ENCODE peak calls at places on chromosomes 11 and 22, in four cellular contexts. A is dorsolateral prefrontal cortex, L is cardiac fibroblast, O is uterus. E is an unnamed sample.

GRCh38 chr11:117490911-117491310 is 163.3 kb downstream of the CEP164 start:
- DNase-seq in A (no peak), L (no peak), O (no peak), E (no peak)

GRCh38 chr11:122703541-122704272 is 48.2 kb downstream of the UBASH3B start:
- DNase-seq in O (no peak), A (no peak), L (peak), E (no peak)

GRCh38 chr11:44575288-44575672 is 9.8 kb downstream of the CD82 start:
- DNase-seq in O (no peak), L (peak), A (no peak), E (peak)

GRCh38 chr11:118918128-118918685 is 7.5 kb downstream of the BCL9L start:
- DNase-seq in L (peak), A (no peak), O (peak), E (peak)

GRCh38 chr11:64719406-64719805 is 3.6 kb downstream of the NRXN2 start:
- DNase-seq in L (no peak), O (no peak), A (no peak), E (no peak)

GRCh38 chr11:69367211-69367964 is 73.4 kb downstream of the MYEOV start:
- DNase-seq in L (no peak), O (no peak), A (no peak), E (no peak)

GRCh38 chr11:76208438-76208828 is 2.1 kb upstream of the WNT11 start:
- DNase-seq in L (no peak), A (no peak), O (peak), E (no peak)

GRCh38 chr11:42901084-42901483 is 410.7 kb upstream of the API5 start:
- DNase-seq in A (no peak), O (no peak), L (no peak), E (no peak)

GRCh38 chr11:88281317-88281712 is 56.2 kb downstream of the CTSC start:
- DNase-seq in A (no peak), O (no peak), L (peak), E (no peak)

GRCh38 chr11:65630215-65630614 is 7.7 kb upstream of the SIPA1 start:
- DNase-seq in O (no peak), A (no peak), L (no peak), E (no peak)

GRCh38 chr11:105799728-105800462 is 190.0 kb downstream of the GRIA4 start:
- DNase-seq in O (no peak), A (no peak), L (no peak), E (no peak)

GRCh38 chr11:62048101-62048500 is 75.7 kb upstream of the INCENP start:
- DNase-seq in O (no peak), A (no peak), L (peak), E (peak)

GRCh38 chr11:108758458-108758857 is 93.6 kb downstream of the DDX10 start:
- DNase-seq in L (no peak), O (no peak), A (no peak), E (peak)

GRCh38 chr11:57100638-57101312 is 81.0 kb upstream of the LRRC55 start:
- DNase-seq in A (no peak), O (no peak), L (no peak), E (no peak)

GRCh38 chr11:14974723-14975587 is 2.8 kb upstream of the CALCA start:
- DNase-seq in L (peak), A (no peak), O (no peak), E (peak)

DNA sequence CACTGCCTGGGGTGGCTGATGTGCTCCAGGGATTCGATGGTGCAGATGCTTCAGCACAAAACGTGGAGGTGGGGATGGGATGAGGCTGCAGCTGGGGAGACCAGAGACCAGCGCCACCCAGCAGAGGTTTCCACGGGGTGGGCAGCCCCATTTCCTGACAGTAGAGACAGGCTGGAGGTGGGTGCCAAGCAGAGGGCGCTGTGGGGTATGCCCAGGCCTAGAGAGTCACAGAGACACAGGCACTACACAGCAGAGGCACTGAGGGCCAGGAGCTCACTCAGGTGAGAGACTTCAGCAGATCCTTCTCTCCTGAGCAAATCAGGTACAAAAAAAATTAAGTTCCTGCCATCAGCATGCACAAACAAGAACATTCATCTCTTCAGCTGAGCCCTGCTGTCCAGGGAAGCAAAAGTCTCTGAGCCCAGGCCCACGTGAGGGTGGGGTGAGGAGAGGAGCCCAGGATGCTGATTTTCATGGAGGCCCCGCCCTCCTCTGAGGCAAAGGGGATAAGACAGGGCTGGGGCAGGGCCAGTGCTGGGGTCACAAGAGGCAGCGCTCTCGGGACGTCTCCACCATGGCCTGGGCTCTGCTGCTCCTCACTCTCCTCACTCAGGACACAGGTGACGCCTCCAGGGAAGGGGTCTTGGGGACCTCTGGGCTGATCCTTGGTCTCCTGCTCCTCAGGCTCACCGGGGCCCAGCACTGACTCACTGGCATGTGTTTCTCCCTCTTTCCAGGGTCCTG is 53.1 kb downstream of the GGTLC2 start:
- DNase-seq in L (no peak), O (no peak), A (no peak), E (no peak)
- TF ChIP-seq CTCF in L (no peak), O (no peak), A (no peak), E (no peak)

GRCh38 chr11:28383471-28383870 is 275.3 kb downstream of the METTL15 start:
- DNase-seq in O (no peak), A (no peak), L (no peak), E (peak)
- H3K4me3 ChIP-seq in O (no peak), A (no peak), L (no peak), E (no peak)

GRCh38 chr11:131917634-131918384 is 547.4 kb downstream of the NTM start:
- DNase-seq in A (peak), L (no peak), O (no peak), E (no peak)

GRCh38 chr11:131916633-131917032 is 546.2 kb downstream of the NTM start:
- DNase-seq in O (no peak), A (no peak), L (no peak), E (peak)

GRCh38 chr11:131912127-131912526 is 541.7 kb downstream of the NTM start:
- DNase-seq in L (no peak), A (no peak), O (no peak), E (no peak)

GRCh38 chr11:131913267-131913666 is 542.9 kb downstream of the NTM start:
- DNase-seq in A (no peak), O (no peak), L (peak), E (no peak)

DNA sequence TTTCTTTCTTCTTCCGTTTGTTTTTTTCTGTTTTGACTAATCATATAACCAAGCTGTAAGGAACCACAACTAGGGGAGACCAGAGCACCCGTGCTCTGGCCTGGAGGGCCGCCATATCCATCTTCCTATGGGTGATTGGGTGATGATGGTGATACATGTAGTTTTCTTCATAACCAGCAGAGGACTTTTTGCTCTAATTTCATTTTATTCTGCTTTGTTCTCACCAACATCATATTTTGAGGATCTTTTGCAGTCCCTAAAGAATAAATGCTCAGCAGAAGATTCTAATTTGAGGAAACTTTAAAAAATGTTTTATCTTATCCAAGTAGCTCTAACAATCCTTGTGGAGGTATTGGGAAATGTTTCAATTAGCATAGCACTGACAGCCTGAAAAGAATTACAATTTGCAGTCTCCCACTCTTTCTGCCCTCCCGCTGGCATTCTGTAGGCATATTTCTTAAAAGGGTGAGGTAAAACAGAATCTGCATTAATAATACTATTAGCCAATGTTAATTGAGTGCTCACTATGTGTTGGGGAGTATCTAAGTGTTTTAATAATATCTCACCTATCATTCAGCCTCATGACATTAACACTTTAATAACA is 544.0 kb downstream of the NTM start:
- DNase-seq in L (peak), A (no peak), O (no peak), E (peak)
- TF ChIP-seq CTCF in L (peak), A (peak), O (no peak), E (peak)

GRCh38 chr22:19689408-19689807 is 24.9 kb upstream of the SEPTIN5 start:
- DNase-seq in O (no peak), A (no peak), L (no peak), E (no peak)

GRCh38 chr22:19691007-19691720 is 23.1 kb upstream of the SEPTIN5 start:
- DNase-seq in A (no peak), L (no peak), O (no peak), E (no peak)

GRCh38 chr22:19693581-19693980 is 20.7 kb upstream of the SEPTIN5 start:
- DNase-seq in A (no peak), L (no peak), O (no peak), E (no peak)

GRCh38 chr22:19693981-19694670 is 20.2 kb upstream of the SEPTIN5 start:
- DNase-seq in L (no peak), A (no peak), O (no peak), E (no peak)

DNA sequence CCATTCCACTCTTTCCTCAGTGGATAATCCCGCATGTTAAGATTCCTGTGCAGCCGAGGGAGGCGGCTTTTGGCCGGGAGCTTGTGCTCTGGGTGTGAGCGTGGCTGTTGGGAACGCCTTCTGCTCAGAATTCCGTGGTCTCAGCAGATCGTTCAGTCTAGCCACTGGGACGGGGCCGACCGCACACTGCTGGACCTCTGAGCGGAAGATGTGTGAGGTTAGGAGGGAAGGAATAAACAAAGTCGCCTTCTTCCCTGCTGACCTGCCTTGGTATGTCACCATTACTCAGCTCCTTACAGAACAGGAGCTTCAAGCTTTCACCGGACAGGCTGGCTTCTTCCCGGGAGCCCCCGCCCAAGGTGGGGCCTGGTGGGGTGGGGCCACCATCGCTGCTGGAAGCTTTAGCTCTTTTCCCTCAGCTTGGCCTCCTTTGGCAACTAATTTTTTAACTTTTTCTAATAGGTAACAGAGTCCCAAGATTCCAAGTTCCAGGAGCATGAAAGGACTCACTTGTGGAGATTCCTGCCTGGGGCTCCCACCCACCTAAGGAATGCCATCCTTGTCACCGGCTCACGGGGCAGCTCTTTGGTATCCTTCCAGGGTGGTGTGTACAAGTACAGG is 22.5 kb upstream of the SEPTIN5 start:
- DNase-seq in O (no peak), A (no peak), L (peak), E (peak)
- H3K4me3 ChIP-seq in O (no peak), A (peak), L (peak), E (peak)

GRCh38 chr11:67276821-67277230 is 10.6 kb downstream of the GRK2 start:
- DNase-seq in A (peak), O (no peak), L (peak), E (peak)

GRCh38 chr11:67278939-67279588 is 10.0 kb upstream of the ANKRD13D start:
- DNase-seq in A (no peak), O (no peak), L (no peak), E (no peak)

GRCh38 chr11:67278135-67278938 is 10.8 kb upstream of the ANKRD13D start:
- DNase-seq in O (no peak), L (no peak), A (no peak), E (no peak)

GRCh38 chr11:67275606-67276409 is 9.5 kb downstream of the GRK2 start:
- DNase-seq in O (no peak), A (no peak), L (no peak), E (no peak)

DNA sequence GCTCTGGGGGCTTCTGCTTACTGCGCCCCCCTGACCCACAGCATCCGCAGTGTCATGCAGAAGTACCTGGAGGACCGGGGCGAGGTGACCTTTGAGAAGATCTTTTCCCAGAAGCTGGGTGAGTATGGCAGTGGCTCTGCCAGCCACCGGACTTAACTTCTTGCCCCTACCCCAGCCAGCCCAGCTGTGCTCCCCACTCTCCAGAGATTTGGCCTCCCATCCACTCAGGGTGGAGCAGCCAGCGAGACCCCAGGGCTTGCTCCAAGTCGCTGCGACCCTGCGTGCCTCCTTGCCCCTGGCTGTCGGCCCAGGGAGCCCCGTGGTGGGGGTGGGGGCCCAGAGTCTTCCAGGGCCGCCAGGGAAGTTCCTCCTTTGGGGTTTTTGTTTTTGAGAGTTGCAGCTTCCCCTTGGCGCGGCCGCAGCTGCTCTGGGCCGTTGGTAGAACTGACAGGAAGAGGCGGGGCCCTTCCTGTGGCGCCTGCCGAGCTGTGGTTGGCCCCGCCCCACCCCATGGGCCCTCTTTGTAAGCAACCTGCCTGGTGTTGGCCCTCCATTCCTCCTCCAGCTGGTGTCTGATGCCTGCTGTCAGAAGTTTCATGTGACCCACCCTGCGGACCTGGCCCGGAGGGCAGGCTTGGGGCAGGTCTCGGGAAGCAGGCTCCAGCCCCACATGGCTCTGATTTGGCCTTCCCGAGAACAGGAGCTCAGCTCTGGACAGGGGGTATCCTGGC is 11.1 kb downstream of the GRK2 start:
- DNase-seq in A (peak), L (peak), O (peak), E (peak)
- TF ChIP-seq CTCF in A (no peak), L (no peak), O (peak), E (no peak)

DNA sequence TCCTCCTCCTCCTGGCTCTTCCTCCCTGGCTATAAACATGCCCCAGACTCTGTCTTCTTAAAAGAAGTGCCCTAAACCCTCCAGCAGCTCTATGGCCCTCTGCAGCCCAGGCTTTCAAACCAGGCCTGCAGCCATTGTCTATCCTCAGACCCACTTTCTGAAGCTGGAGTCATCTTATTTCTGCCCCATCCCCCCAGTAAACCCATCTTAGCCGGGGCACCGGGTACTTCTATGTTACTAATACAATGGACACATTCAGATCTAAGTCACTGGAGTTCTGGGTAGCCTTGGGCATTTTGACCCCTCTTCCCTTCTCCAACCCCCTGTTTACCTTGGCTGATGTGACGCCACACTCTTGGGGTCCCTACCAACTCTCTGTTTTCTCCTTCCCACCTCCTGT is 29.7 kb upstream of the CACNG2 start:
- DNase-seq in A (no peak), L (no peak), O (no peak), E (no peak)
- H3K4me3 ChIP-seq in A (no peak), L (no peak), O (no peak), E (no peak)

GRCh38 chr22:22031571-22031970 is 49.0 kb upstream of the TOP3B start:
- DNase-seq in O (no peak), L (no peak), A (no peak), E (no peak)

GRCh38 chr22:22032906-22033802 is 50.6 kb upstream of the TOP3B start:
- DNase-seq in L (no peak), A (no peak), O (no peak), E (no peak)

GRCh38 chr22:22031183-22031560 is 48.6 kb upstream of the TOP3B start:
- DNase-seq in L (no peak), A (no peak), O (no peak), E (no peak)

GRCh38 chr22:22032099-22032905 is 49.7 kb upstream of the TOP3B start:
- DNase-seq in O (no peak), A (no peak), L (no peak), E (no peak)

DNA sequence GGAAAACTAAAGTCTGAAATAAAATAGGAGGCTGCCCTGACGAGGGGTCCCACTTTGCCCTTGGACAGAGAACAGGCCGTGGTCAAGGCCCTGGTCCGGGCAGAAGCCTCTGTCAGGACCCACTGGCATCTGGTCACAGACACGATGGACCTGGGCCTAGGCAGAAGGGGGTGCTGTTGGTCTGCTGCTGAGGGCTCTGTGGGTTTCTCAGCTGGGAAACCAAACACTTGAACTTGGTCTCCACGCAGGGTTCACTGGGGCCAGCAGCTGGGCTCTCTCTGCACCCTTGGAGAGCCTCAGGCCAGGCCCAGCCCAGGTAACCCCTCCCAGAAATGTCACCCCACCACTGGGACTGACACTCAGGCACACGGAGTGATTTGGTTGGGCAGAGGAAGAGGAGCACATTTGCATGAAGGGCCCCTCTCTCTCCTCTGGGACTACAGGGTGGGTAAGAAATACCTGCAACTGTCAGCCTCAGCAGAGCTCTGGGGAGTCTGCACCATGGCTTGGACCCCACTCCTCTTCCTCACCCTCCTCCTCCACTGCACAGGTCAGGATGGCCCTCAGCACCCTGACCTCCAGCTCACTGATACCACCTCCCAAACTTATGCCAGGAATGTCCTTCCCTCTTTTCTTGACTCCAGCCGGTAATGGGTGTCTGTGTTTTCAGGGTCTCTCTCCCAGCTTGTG is 48.1 kb upstream of the TOP3B start:
- DNase-seq in A (no peak), O (peak), L (peak), E (no peak)
- TF ChIP-seq CTCF in A (no peak), O (no peak), L (peak), E (no peak)

DNA sequence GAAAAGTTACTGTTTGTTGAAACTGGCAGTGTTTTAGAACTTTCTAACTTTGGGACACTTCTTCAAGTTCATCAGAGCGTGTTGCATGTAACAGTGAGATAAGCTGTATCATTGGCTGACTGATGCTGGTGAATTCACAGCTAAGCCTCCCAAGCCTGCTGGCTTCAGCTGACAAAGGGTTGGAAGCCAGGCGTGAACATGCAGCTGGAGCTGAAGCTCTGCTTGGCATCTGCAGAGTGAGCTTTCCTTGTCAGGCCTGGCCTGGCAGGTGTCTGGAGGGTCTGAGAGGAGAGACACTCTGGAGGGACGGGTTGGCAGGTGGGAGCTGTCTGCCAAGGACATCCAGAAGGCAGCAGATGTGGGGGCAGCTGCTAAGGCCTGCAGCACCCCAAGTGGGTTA is 1.5 kb downstream of the AMPD3 start:
- DNase-seq in L (no peak), A (no peak), O (no peak), E (no peak)
- H3K4me3 ChIP-seq in L (peak), A (peak), O (no peak), E (peak)

GRCh38 chr22:31618057-31618456 is 44.0 kb downstream of the PISD start:
- DNase-seq in O (no peak), L (no peak), A (peak), E (no peak)

GRCh38 chr22:31620756-31621480 is 41.1 kb downstream of the PISD start:
- DNase-seq in L (no peak), O (no peak), A (no peak), E (no peak)

GRCh38 chr22:31619611-31620300 is 42.3 kb downstream of the PISD start:
- DNase-seq in A (no peak), L (no peak), O (no peak), E (no peak)

GRCh38 chr22:31616315-31616980 is 45.6 kb downstream of the PISD start:
- DNase-seq in O (no peak), A (no peak), L (no peak), E (no peak)

GRCh38 chr22:31618471-31619176 is 43.4 kb downstream of the PISD start:
- DNase-seq in O (no peak), L (no peak), A (no peak), E (no peak)
- TF ChIP-seq CTCF in O (no peak), L (no peak), A (no peak), E (no peak)